ENCODE peak calls at places on chromosomes 2 and 18, in five cellular contexts. Q is IMR-90, T is PC-9, S is A673, C is MM.1S. O is an unnamed sample.

GRCh38 chr2:230898661-230899091 is 26.4 kb downstream of the GPR55 start:
- DNase-seq in T (no peak), Q (no peak), S (no peak), C (no peak), O (no peak)

GRCh38 chr2:154740360-154740759 is 41.9 kb downstream of the KCNJ3 start:
- DNase-seq in Q (no peak), S (no peak), C (no peak), T (no peak), O (no peak)

GRCh38 chr2:38791747-38792146 is 13.7 kb downstream of the GEMIN6 start:
- DNase-seq in Q (no peak), S (no peak), T (no peak), C (no peak), O (no peak)

GRCh38 chr2:127153691-127154158 is 46.8 kb upstream of the BIN1 start:
- DNase-seq in C (no peak), T (peak), Q (peak), S (no peak), O (peak)

GRCh38 chr2:71277536-71278103 is 50.7 kb upstream of the PAIP2B start:
- DNase-seq in T (peak), S (peak), Q (no peak), C (peak), O (no peak)

GRCh38 chr2:58334414-58334813 is 93.3 kb upstream of the FANCL start:
- DNase-seq in C (no peak), T (no peak), S (no peak), Q (no peak), O (no peak)

GRCh38 chr2:231336236-231336635 is 59.3 kb upstream of the B3GNT7 start:
- DNase-seq in Q (no peak), C (no peak), S (no peak), T (no peak), O (no peak)

GRCh38 chr18:22195052-22195451 is 25.7 kb downstream of the GATA6 start:
- DNase-seq in C (no peak), T (no peak), S (no peak), Q (no peak), O (no peak)

GRCh38 chr2:229798446-229799147 is 84.2 kb upstream of the DNER start:
- DNase-seq in T (no peak), S (no peak), C (no peak), Q (peak), O (no peak)

GRCh38 chr2:233331536-233331935 is 22.8 kb upstream of the DGKD start:
- DNase-seq in T (no peak), S (peak), Q (no peak), C (peak), O (no peak)

GRCh38 chr2:180823546-180824141 is 156.8 kb upstream of the UBE2E3 start:
- DNase-seq in Q (peak), T (no peak), C (peak), S (no peak), O (no peak)

GRCh38 chr18:59268722-59269562 is 4.3 kb downstream of the RAX start:
- DNase-seq in S (peak), C (peak), T (no peak), Q (no peak), O (no peak)

GRCh38 chr2:171227066-171227782 is 66.5 kb upstream of the TLK1 start:
- DNase-seq in C (no peak), T (no peak), S (no peak), Q (peak), O (no peak)

GRCh38 chr2:102357975-102358374 is 2.4 kb downstream of the IL18R1 start:
- DNase-seq in Q (no peak), S (no peak), C (no peak), T (no peak), O (no peak)

GRCh38 chr2:181680055-181680936 is at the start of gene NEUROD1:
- DNase-seq in Q (no peak), T (no peak), C (no peak), S (peak), O (no peak)

GRCh38 chr2:190794466-190795184 is 86.0 kb upstream of the GLS start:
- DNase-seq in T (no peak), S (no peak), C (no peak), Q (peak), O (no peak)

GRCh38 chr2:56337342-56337741 is 153.6 kb downstream of the CCDC85A start:
- DNase-seq in T (no peak), C (no peak), Q (no peak), S (no peak), O (no peak)

GRCh38 chr2:150581717-150582472 is 94.4 kb upstream of the RND3 start:
- DNase-seq in T (no peak), Q (peak), S (no peak), C (no peak), O (no peak)

GRCh38 chr18:35060092-35060491 is 18.9 kb downstream of the MAPRE2 start:
- DNase-seq in S (no peak), Q (no peak), C (no peak), T (no peak), O (no peak)
- H3K4me3 ChIP-seq in S (no peak), Q (no peak), C (no peak), T (no peak), O (no peak)

DNA sequence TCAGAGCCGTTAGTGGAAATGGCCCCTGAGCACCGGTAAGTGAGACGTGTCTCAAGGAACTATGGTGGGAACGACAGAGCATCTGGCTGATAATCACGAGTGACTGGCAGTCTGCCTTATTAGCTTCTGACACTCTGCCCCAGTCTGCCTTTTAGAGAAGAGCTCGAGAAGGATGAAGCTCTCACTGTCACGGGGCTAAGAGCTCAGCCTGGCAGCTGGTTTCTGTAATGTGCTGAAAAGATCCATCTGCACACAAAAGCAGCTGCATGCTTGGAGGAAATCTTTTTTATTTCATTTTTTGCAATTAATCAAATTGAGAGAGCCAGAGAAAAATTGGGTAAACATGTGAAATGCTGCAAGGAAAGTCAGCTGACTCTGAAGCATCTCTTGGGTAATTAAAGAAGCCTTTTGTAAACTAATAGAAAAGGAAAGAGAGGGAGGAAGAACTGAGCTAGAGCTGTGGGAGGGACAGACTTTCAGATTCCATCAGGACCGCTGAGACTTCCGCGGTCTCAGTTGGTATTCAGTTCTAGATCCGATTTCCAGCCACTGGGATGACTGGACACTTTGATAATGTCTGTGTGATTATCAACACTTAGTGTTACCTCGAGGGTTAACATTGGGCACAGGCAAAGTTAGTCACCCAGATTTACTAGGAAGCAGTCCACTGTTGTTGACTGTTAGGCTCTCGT is 24.4 kb downstream of the MBP start:
- DNase-seq in S (no peak), T (no peak), C (peak), Q (peak), O (no peak)
- H3K4me3 ChIP-seq in S (peak), T (no peak), C (no peak), Q (peak), O (no peak)

GRCh38 chr2:69724540-69725159 is 17.3 kb upstream of the ANXA4 start:
- DNase-seq in S (peak), Q (peak), T (peak), C (peak), O (no peak)
- H3K4me3 ChIP-seq in S (peak), Q (peak), T (no peak), C (peak), O (peak)

GRCh38 chr2:218419630-218420216 is 800 bp downstream of the VIL1 start:
- DNase-seq in S (no peak), T (no peak), C (no peak), Q (no peak), O (no peak)
- H3K4me3 ChIP-seq in S (no peak), T (no peak), C (no peak), Q (no peak), O (no peak)

GRCh38 chr2:9085353-9085752 is 81.9 kb upstream of the MBOAT2 start:
- DNase-seq in C (no peak), S (no peak), T (no peak), Q (no peak), O (no peak)

GRCh38 chr2:9089831-9090230 is 86.3 kb upstream of the MBOAT2 start:
- DNase-seq in S (no peak), Q (no peak), C (no peak), T (no peak), O (no peak)

GRCh38 chr2:9083287-9083686 is 79.8 kb upstream of the MBOAT2 start:
- DNase-seq in S (no peak), T (no peak), Q (no peak), C (no peak), O (no peak)

GRCh38 chr2:9086465-9086864 is 83.0 kb upstream of the MBOAT2 start:
- DNase-seq in C (no peak), Q (no peak), T (peak), S (no peak), O (no peak)

GRCh38 chr2:9087151-9087681 is 83.7 kb upstream of the MBOAT2 start:
- DNase-seq in C (no peak), T (no peak), S (peak), Q (peak), O (no peak)
- H3K4me3 ChIP-seq in C (no peak), T (no peak), S (peak), Q (no peak), O (no peak)

DNA sequence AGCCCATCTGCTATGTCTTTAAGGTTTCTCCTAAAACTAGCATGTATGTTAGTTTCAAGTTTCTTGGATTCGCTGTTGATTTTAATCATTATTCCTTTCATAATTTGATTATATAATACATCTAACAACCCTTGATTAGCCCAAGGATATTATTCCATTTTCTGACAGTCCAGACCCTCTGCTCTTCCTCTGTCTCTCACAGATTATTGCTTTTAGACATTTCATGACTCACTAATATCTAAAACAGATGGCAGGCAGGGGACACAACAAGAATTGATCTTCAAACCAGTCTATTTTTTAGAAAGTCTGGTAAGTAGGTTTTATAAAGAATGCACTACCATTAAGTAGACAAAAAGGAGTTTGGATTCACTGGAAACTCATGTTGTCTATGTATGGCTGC is 162.2 kb downstream of the ANKRD44 start:
- DNase-seq in S (no peak), T (no peak), Q (no peak), C (no peak), O (no peak)
- H3K4me3 ChIP-seq in S (no peak), T (no peak), Q (no peak), C (no peak), O (no peak)

GRCh38 chr18:3741333-3741732 is 291.4 kb downstream of the TGIF1 start:
- DNase-seq in T (no peak), Q (no peak), C (no peak), S (no peak), O (no peak)
- H3K4me3 ChIP-seq in T (no peak), Q (no peak), C (no peak), S (no peak), O (no peak)

DNA sequence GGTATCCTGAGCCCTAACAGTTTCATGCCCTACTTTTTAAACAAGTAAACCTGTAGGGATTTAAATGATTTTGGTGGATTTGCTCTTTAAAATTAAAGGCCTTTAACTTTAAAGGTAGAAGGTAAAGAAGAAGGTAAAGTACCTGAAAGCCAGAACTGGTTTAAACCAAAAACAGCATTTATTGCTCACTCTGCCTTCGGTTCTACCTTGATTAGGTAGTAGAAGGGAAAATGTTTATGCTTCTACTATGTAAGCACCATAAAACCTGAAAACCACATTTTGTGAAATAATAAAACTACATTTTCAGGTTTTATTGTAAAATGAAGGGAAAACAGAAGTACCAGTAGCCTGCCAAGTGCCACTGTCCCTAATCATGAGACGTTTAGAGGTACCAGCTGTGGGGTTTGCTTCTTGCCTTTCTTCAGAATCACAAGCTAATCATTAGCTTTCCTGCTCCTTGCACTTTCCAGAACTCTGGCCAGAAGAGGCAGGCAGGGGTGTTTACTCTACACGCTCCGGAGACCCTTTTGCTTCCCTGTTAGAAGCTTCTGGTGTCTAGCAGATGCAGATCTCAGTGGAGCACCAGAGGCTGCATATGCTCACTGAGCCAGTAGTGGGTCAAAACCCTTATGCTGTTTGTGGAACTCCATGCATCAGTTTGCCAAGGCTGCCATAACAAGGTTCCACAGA is 33.3 kb downstream of the RPIA start:
- DNase-seq in T (no peak), C (no peak), Q (no peak), S (no peak), O (no peak)
- H3K4me3 ChIP-seq in T (no peak), C (no peak), Q (no peak), S (no peak), O (no peak)

O was measured in epithelial cell of proximal tubule.